ENCODE peak calls at places on chromosomes 11 and 22, in six cellular contexts. B, C, L, I, X and T are unnamed samples.

GRCh38 chr11:100203789-100204188 is 483.3 kb upstream of the ARHGAP42 start:
- DNase-seq in B (no peak), I (peak), L (no peak), C (no peak), X (no peak), T (no peak)

GRCh38 chr11:95345243-95345642 is 114.2 kb upstream of the SESN3 start:
- DNase-seq in C (no peak), X (no peak), B (no peak), L (no peak), I (no peak), T (no peak)

GRCh38 chr11:66877585-66877984 is 20.7 kb downstream of the LRFN4 start:
- DNase-seq in X (no peak), L (no peak), B (no peak), C (peak), I (no peak), T (no peak)

GRCh38 chr22:30474683-30475424 is 3.0 kb upstream of the SEC14L3 start:
- DNase-seq in X (no peak), L (no peak), C (no peak), B (no peak), I (peak), T (no peak)

GRCh38 chr22:48035897-48036296 is 1273.4 kb downstream of the TBC1D22A start:
- DNase-seq in I (no peak), C (no peak), X (no peak), L (no peak), B (no peak), T (no peak)

GRCh38 chr11:1152316-1153104 is 5.2 kb upstream of the MUC5AC start:
- DNase-seq in B (no peak), X (no peak), L (no peak), C (peak), I (no peak), T (no peak)

GRCh38 chr22:37533995-37534394 is 14.8 kb upstream of the CARD10 start:
- DNase-seq in C (peak), I (no peak), L (peak), B (peak), X (no peak), T (no peak)

GRCh38 chr11:75342966-75343870 is 8.2 kb downstream of the ARRB1 start:
- DNase-seq in C (no peak), I (peak), L (no peak), X (no peak), B (no peak), T (no peak)

GRCh38 chr22:38016182-38017078 is 32.1 kb upstream of the SOX10 start:
- DNase-seq in X (peak), I (peak), C (peak), B (peak), L (no peak), T (peak)

GRCh38 chr11:88814076-88814475 is 251.7 kb downstream of the GRM5 start:
- DNase-seq in C (no peak), B (no peak), X (no peak), L (no peak), I (no peak), T (no peak)

GRCh38 chr11:20000393-20001134 is 159.7 kb downstream of the DBX1 start:
- DNase-seq in I (peak), B (no peak), L (no peak), X (peak), C (no peak), T (no peak)

GRCh38 chr11:83035070-83035854 is 36.4 kb downstream of the RAB30 start:
- DNase-seq in C (no peak), X (no peak), I (no peak), L (no peak), B (no peak), T (no peak)

GRCh38 chr11:33475999-33476398 is 218.8 kb downstream of the HIPK3 start:
- DNase-seq in B (peak), I (no peak), L (no peak), X (peak), C (peak), T (no peak)

GRCh38 chr22:38112361-38112760 is 1.9 kb upstream of the BAIAP2L2 start:
- DNase-seq in C (no peak), X (no peak), L (no peak), I (no peak), B (no peak), T (no peak)

GRCh38 chr11:69439651-69440464 is 41.6 kb upstream of the LINC01488 start:
- DNase-seq in C (peak), X (no peak), L (no peak), I (no peak), B (no peak), T (no peak)

GRCh38 chr11:117010808-117011540 is 87.3 kb downstream of the SIK3 start:
- DNase-seq in X (no peak), C (peak), L (peak), I (no peak), B (peak), T (no peak)

GRCh38 chr22:47204002-47204979 is 441.8 kb downstream of the TBC1D22A start:
- DNase-seq in I (no peak), C (no peak), L (no peak), X (no peak), B (no peak), T (no peak)

GRCh38 chr11:34792814-34793241 is 123.4 kb downstream of the APIP start:
- DNase-seq in B (peak), I (no peak), L (no peak), X (no peak), C (no peak), T (no peak)

GRCh38 chr11:118961189-118961588 is 5.1 kb downstream of the UPK2 start:
- DNase-seq in X (no peak), B (no peak), L (no peak), C (no peak), I (no peak), T (no peak)

GRCh38 chr11:124517314-124517713 is 26.1 kb downstream of the OR8B12 start:
- DNase-seq in L (no peak), X (no peak), I (no peak), B (no peak), C (no peak), T (no peak)

GRCh38 chr11:44047931-44048431 is at the start of gene ACCSL:
- DNase-seq in X (no peak), B (no peak), L (no peak), I (no peak), C (no peak), T (no peak)

GRCh38 chr11:36672815-36673450 is 74.9 kb upstream of the RAG2 start:
- DNase-seq in X (peak), L (peak), C (peak), B (peak), I (peak), T (peak)

GRCh38 chr11:113730887-113731726 is 25.0 kb upstream of the TMPRSS5 start:
- DNase-seq in B (peak), X (peak), L (peak), I (peak), C (peak), T (peak)

GRCh38 chr11:73157141-73158010 is 15.3 kb upstream of the FCHSD2 start:
- DNase-seq in C (peak), L (no peak), X (peak), B (no peak), I (no peak), T (no peak)

GRCh38 chr22:33656808-33657628 is 263.3 kb downstream of the LARGE1 start:
- DNase-seq in I (no peak), X (no peak), C (no peak), B (no peak), L (no peak), T (no peak)

GRCh38 chr11:102843474-102843873 is at the start of gene MMP3:
- DNase-seq in L (peak), X (no peak), B (no peak), C (no peak), I (no peak), T (no peak)

GRCh38 chr22:36334081-36334831 is 53.5 kb downstream of the MYH9 start:
- DNase-seq in C (no peak), L (no peak), B (peak), I (peak), X (no peak), T (no peak)

GRCh38 chr11:72584933-72585597 is 89.2 kb downstream of the PDE2A start:
- DNase-seq in X (no peak), C (no peak), B (no peak), L (no peak), I (no peak), T (no peak)

GRCh38 chr22:41449321-41449720 is 2.7 kb upstream of the TOB2 start:
- DNase-seq in X (no peak), L (no peak), I (no peak), B (no peak), C (no peak), T (no peak)

GRCh38 chr22:19019029-19019678 is 83.1 kb upstream of the PRODH start:
- DNase-seq in I (no peak), L (no peak), X (no peak), B (no peak), C (no peak), T (no peak)

GRCh38 chr11:73894725-73895335 is 18.0 kb downstream of the PAAF1 start:
- DNase-seq in C (no peak), L (no peak), B (no peak), I (no peak), X (no peak), T (no peak)

GRCh38 chr11:11978792-11979486 is 29.5 kb downstream of the DKK3 start:
- DNase-seq in L (no peak), C (peak), B (peak), X (peak), I (no peak), T (no peak)

GRCh38 chr11:114061053-114062049 is 1.8 kb downstream of the ZBTB16 start:
- DNase-seq in X (no peak), I (peak), C (peak), L (no peak), B (peak), T (peak)

GRCh38 chr11:66371627-66372415 is at the start of gene SLC29A2:
- DNase-seq in B (peak), X (peak), C (no peak), I (peak), L (no peak), T (no peak)

GRCh38 chr11:1160231-1161101 is 2.7 kb downstream of the MUC5AC start:
- DNase-seq in C (no peak), L (no peak), X (no peak), B (no peak), I (no peak), T (no peak)

GRCh38 chr22:25120761-25121212 is 78.9 kb upstream of the CRYBB3 start:
- DNase-seq in B (peak), X (peak), L (no peak), C (no peak), I (no peak), T (no peak)

GRCh38 chr11:127255239-127255638 is 254.7 kb upstream of the KIRREL3 start:
- DNase-seq in C (no peak), B (no peak), L (no peak), X (no peak), I (no peak), T (no peak)

GRCh38 chr22:46377566-46378498 is 42.3 kb downstream of the TRMU start:
- DNase-seq in I (peak), C (peak), B (no peak), X (no peak), L (no peak), T (no peak)

GRCh38 chr22:50012201-50013181 is at the start of gene IL17REL:
- DNase-seq in I (no peak), B (no peak), C (no peak), X (no peak), L (no peak), T (no peak)